ENCODE peak calls at places on chromosomes 16 and 17, in ten cellular contexts. D is mesothelial cell of epicardium, C is heart left ventricle, L is AG04450, K is neural crest cell, B is thoracic aorta, V is bronchial epithelial cell, M is dorsolateral prefrontal cortex, Q is B cell, T is natural killer cell. X is an unnamed sample.
A peak's percentile ranks its signal among the peaks of the same experiment; 100 is the strongest.

GRCh38 chr16:86669937-86670772 is 91.8 kb downstream of the FOXL1 start:
- DNase-seq in D (no peak), C (no peak), L (peak; percentile 58), K (no peak), B (no peak), V (no peak), M (no peak), Q (no peak), T (no peak), X (peak; percentile 42)

GRCh38 chr17:13757871-13758270 is 156.1 kb upstream of the HS3ST3A1 start:
- DNase-seq in D (no peak), C (no peak), L (no peak), K (no peak), B (no peak), V (no peak), M (no peak), Q (no peak), T (no peak), X (no peak)

GRCh38 chr17:69712801-69713311 is 298.4 kb downstream of the MAP2K6 start:
- DNase-seq in D (no peak), C (no peak), L (no peak), K (no peak), B (no peak), V (no peak), M (no peak), Q (no peak), T (no peak), X (no peak)

GRCh38 chr17:416293-417206 is 63.9 kb upstream of the RPH3AL start:
- DNase-seq in D (no peak), C (no peak), L (no peak), K (no peak), B (no peak), V (no peak), M (no peak), Q (peak; percentile 49), T (no peak), X (no peak)

GRCh38 chr17:51322390-51323029 is 62.2 kb downstream of the UTP18 start:
- DNase-seq in D (no peak), C (no peak), L (no peak), K (no peak), B (no peak), V (peak; percentile 44), M (no peak), Q (no peak), T (no peak), X (peak; percentile 54)

GRCh38 chr17:55263565-55264272 is 1.0 kb upstream of the HLF start:
- DNase-seq in D (no peak), C (no peak), L (no peak), K (no peak), B (no peak), V (no peak), M (no peak), Q (peak; percentile 20), T (no peak), X (no peak)

GRCh38 chr17:82388223-82388921 is 16.8 kb downstream of the UTS2R start:
- DNase-seq in D (no peak), C (no peak), L (no peak), K (no peak), B (no peak), V (no peak), M (no peak), Q (no peak), T (no peak), X (no peak)

GRCh38 chr17:74104921-74105320 is 98.6 kb upstream of the RPL38 start:
- DNase-seq in D (no peak), C (no peak), L (no peak), K (no peak), B (no peak), V (no peak), M (no peak), Q (no peak), T (no peak), X (no peak)

DNA sequence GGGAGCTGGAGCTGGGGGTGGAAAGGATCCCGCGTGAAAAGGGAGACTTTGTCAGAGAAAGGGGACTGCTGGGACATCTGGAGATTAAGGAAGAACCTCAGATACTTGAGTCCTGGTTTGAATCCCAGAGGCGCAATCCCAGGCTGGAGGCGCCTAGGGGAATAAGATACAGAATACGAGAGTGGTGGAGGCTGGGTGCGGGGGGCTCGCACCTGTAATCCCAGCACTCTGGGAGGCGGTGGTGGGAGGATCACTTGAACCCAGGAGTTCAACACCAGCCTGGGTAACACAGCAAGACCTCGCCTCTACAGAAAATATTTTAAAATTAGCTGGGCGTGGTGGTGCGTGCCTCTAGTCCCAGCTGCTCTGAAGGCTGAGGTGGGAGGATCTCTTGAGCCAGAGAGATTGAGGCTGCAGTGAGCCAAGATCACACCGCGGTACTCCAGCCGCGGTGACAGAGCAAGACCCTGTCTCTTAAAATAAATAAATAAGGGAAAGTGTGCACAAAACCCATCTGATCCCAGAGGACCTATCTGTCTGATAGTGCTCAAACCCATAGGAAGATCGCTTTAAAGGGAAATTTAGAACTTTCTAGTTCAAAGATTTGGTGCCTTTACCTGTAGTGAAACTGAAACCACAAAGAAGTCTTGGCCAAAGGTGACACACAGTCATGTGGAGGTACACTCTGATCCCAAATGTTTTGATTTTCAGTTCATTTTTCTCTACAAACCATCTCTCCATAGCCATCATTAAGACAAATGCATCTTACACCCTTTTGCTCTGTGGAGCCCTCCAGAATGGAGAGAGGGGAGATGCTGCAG is 625 bp upstream of the SCRN2 start:
- DNase-seq in D (no peak), C (no peak), L (no peak), K (no peak), B (no peak), V (no peak), M (no peak), Q (no peak), T (no peak), X (no peak)
- TF ChIP-seq CTCF in D (peak; percentile 47), C (no peak), L (no peak), K (peak; percentile 44), B (no peak), V (no peak), M (no peak), Q (peak; percentile 23), T (peak; percentile 40), X (no peak)

GRCh38 chr17:76146053-76146875 is 5.2 kb upstream of the FOXJ1 start:
- DNase-seq in D (no peak), C (no peak), L (no peak), K (no peak), B (no peak), V (no peak), M (no peak), Q (no peak), T (no peak), X (no peak)

GRCh38 chr17:76149214-76149613 is 8.2 kb upstream of the FOXJ1 start:
- DNase-seq in D (no peak), C (no peak), L (no peak), K (no peak), B (no peak), V (no peak), M (no peak), Q (no peak), T (no peak), X (no peak)

GRCh38 chr17:76148015-76148326 is 6.9 kb upstream of the FOXJ1 start:
- DNase-seq in D (no peak), C (no peak), L (no peak), K (no peak), B (no peak), V (no peak), M (no peak), Q (no peak), T (no peak), X (no peak)

GRCh38 chr17:76145231-76146052 is 4.4 kb upstream of the FOXJ1 start:
- DNase-seq in D (no peak), C (no peak), L (no peak), K (no peak), B (no peak), V (no peak), M (no peak), Q (peak; percentile 64), T (no peak), X (no peak)

DNA sequence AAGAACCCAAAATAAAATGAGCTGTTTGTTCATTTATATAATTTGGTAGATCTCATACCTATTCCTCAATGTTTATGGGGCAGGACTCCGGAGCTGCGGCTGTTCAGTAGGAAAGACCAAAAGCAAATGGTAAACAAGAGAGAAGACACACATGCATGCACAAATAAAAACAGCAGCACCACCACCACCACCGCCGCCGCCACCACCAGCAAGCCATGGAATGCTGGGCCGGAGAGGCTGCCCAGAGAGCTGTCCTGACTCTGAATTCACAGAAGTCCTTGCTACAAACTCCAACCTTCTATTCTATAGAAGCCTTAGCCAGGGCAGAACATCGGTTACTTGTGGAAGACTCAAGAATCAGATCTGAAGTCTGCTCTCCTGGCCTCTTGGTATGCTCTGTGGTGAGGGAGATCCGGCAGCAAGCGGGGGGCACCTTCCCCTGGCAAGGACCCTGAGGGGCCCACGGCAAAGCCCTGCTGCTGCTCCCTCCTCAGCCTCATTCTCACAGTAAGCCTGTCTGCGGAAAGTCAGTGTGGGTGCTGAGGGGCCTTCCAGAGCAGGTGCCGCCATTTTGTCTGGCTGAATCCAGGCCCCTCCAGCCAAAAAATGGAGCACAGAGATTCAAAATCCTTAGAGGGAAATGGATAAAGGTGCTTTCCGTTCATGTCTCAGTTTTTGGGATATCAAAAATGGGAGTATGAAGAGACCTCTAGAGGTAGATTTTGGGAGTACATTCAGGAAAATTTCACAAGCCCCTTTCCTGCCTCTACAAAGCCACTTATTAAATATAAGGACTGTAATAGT is 6.4 kb upstream of the FOXJ1 start:
- DNase-seq in D (no peak), C (no peak), L (no peak), K (no peak), B (no peak), V (peak; percentile 39), M (no peak), Q (no peak), T (no peak), X (peak; percentile 55)
- TF ChIP-seq CTCF in D (peak; percentile 70), C (peak; percentile 46), L (peak; percentile 67), K (peak; percentile 65), B (peak; percentile 53), V (peak; percentile 45), M (peak; percentile 63), Q (peak; percentile 17), T (no peak), X (peak; percentile 54)

DNA sequence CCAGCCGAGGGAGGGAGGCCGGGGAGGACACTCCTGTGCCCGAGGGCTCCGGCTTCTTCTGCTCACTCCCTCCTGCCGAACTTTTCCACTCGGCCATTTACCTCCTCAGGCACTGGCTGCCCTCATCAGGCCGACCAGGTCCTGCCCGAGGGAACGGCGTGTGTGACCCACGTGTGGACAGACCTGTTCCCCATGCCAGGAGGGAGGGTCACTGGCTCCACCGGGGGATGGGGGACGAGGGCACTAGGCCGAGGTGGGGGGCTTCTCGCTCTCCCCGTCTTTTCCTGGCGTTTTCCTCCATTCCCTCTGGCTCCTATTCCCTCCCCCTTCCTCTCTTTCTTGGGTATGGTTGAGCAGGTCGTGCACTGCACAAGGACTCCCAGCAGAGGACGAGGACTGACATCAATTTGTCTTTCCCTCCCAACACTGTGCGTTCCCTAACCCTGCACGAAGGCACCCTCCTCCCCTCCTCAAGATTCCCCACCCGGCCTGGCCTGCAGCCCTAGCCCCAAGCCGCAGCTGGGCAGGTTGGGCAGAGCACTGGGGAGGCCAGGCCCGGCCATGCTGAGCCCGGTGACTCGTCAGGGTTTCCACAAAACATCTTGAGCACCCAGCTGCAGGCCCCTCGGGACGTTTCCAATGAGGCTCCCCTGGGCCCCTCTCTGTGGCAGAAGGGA is 3.2 kb upstream of the IL17C start:
- DNase-seq in D (no peak), C (no peak), L (no peak), K (no peak), B (no peak), V (no peak), M (no peak), Q (no peak), T (no peak), X (no peak)
- TF ChIP-seq CTCF in D (no peak), C (no peak), L (no peak), K (no peak), B (no peak), V (no peak), M (no peak), Q (no peak), T (no peak), X (no peak)

DNA sequence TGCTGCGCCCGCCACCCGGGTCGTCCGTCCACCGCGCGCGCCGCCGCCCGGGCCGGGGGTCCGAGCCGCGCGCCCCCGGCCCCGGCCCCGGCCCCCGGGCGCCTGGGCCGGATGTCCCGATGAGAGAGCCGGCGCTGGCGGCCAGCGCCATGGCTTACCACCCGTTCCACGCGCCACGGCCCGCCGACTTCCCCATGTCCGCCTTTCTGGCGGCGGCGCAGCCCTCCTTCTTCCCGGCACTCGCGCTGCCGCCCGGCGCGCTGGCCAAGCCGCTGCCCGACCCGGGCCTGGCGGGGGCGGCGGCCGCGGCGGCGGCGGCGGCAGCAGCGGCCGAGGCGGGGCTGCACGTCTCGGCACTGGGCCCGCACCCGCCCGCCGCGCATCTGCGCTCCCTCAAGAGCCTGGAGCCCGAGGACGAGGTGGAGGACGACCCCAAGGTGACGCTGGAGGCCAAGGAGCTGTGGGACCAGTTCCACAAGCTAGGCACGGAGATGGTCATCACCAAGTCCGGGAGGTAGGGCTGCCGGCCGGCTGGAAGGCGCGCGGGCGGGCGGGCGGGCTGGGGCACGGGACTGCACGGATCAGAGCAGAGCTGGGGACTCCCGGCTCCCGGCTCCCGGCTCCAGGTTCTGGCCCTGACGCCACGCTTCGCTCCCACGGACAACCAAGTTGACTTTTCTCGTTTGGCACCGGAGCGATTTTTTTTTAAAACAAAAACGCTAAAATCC is 579 bp downstream of the TBX2 start:
- DNase-seq in D (no peak), C (no peak), L (no peak), K (no peak), B (no peak), V (no peak), M (no peak), Q (peak; percentile 59), T (no peak), X (peak; percentile 48)
- TF ChIP-seq CTCF in D (no peak), C (no peak), L (no peak), K (no peak), B (no peak), V (no peak), M (no peak), Q (no peak), T (no peak), X (no peak)

X was measured in cardiac fibroblast.